ENCODE peak calls at places on chromosome 1, in ten cellular contexts. S is lower leg skin, T is tibial nerve, U is erythroblast, K is spleen, O is stomach, A is right lobe of liver, G is sigmoid colon, W is transverse colon, J is ovary. M is an unnamed sample.
A peak's percentile ranks its signal among the peaks of the same experiment; 100 is the strongest.

GRCh38 chr1:215824245-215824644 is 257.1 kb downstream of the KCTD3 start:
- DNase-seq in U (no peak), J (no peak), K (no peak), G (no peak), W (no peak), S (no peak), A (no peak), O (no peak), T (no peak), M (no peak)

GRCh38 chr1:151944110-151944858 is 35.0 kb upstream of the THEM4 start:
- DNase-seq in W (no peak), J (no peak), T (no peak), A (no peak), K (no peak), G (no peak), O (no peak), S (no peak), U (peak; percentile 93), M (no peak)

GRCh38 chr1:85628791-85629531 is 48.4 kb downstream of the CCN1 start:
- DNase-seq in G (peak; percentile 67), O (peak; percentile 78), W (peak; percentile 40), J (no peak), T (no peak), S (no peak), K (no peak), U (peak; percentile 70), A (peak; percentile 90), M (no peak)

GRCh38 chr1:42759114-42759513 is 7.7 kb downstream of the P3H1 start:
- DNase-seq in U (no peak), A (no peak), O (no peak), J (no peak), W (no peak), T (no peak), G (no peak), K (no peak), S (no peak), M (no peak)

GRCh38 chr1:243230914-243231313 is 24.2 kb downstream of the CEP170 start:
- DNase-seq in J (no peak), S (no peak), K (no peak), A (no peak), T (no peak), U (peak; percentile 54), G (no peak), W (no peak), O (no peak), M (no peak)

GRCh38 chr1:92168657-92169056 is 49.1 kb upstream of the C1orf146 start:
- DNase-seq in O (no peak), U (no peak), K (no peak), J (no peak), W (no peak), S (no peak), G (no peak), A (no peak), T (no peak), M (no peak)

GRCh38 chr1:160522622-160523345 is at the start of gene SLAMF6:
- DNase-seq in O (no peak), J (no peak), G (no peak), W (peak; percentile 27), S (no peak), A (no peak), U (no peak), T (no peak), K (peak; percentile 70), M (no peak)

GRCh38 chr1:84892657-84893618 is at the start of gene LPAR3:
- DNase-seq in J (no peak), A (no peak), U (no peak), O (no peak), W (peak; percentile 51), K (no peak), G (no peak), S (no peak), T (no peak), M (peak; percentile 30)

GRCh38 chr1:112144738-112145426 is 155.4 kb upstream of the KCND3 start:
- DNase-seq in S (no peak), T (no peak), K (no peak), J (no peak), U (no peak), W (no peak), G (no peak), A (no peak), O (no peak), M (no peak)

GRCh38 chr1:52111492-52111891 is 30.4 kb upstream of the ZFYVE9 start:
- DNase-seq in A (no peak), S (no peak), J (no peak), O (no peak), T (no peak), K (no peak), G (no peak), W (no peak), U (no peak), M (no peak)

GRCh38 chr1:41277371-41277994 is 35.4 kb upstream of the SCMH1 start:
- DNase-seq in S (no peak), J (no peak), A (no peak), O (no peak), T (no peak), G (no peak), U (no peak), W (no peak), K (no peak), M (no peak)

DNA sequence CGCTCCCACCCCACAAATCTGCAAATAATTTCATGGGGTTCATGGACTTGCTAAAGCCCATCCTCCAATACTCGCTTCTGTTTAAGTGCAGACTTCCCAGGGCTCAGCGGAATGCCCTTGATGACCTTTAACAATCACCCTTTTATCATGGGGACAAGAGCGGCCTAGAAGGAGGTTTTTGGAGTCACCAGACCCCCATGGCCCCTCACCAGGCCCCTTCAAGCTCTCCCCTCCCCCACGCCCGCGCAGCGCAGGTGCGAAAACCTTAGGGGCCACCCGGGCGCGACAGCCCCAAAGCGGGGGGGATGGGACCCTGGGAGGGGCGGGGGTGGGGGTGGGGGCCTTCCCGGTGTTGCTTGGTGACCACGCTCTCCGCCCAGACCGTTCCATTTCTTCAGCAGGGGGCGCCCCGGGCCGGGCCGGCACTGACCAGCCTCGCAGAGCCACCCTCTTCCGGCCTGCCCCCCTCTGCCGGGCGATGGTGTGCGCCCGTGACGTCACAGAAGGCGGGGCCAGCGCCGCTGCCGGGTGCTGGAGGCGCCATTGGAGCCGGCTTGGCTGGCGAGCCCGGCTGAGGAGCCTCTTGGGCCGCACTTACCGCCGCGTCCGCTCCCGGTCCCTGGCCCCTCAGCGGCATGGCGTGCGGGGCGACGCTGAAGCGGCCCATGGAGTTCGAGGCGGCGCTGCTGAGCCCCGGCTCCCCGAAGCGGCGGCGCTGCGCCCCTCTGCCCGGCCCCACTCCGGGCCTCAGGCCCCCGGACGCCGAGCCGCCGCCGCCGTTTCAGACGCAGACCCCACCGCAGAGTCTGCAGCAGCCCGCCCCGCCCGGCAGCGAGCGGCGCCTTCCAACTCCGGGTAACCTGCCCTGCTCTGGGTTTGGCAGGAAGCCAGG is at the start of gene AKIRIN1:
- DNase-seq in T (peak; percentile 97), W (peak; percentile 99), K (peak; percentile 100), A (peak; percentile 99), G (peak; percentile 99), S (peak; percentile 99), O (peak; percentile 99), J (peak; percentile 98), U (peak; percentile 98), M (peak; percentile 96)
- TF ChIP-seq POLR2A in T (peak; percentile 61), W (peak; percentile 87), K (peak; percentile 91), A (peak; percentile 95), G (peak; percentile 86), S (no peak), O (no peak), J (peak; percentile 97), U (peak; percentile 89), M (peak; percentile 95)

DNA sequence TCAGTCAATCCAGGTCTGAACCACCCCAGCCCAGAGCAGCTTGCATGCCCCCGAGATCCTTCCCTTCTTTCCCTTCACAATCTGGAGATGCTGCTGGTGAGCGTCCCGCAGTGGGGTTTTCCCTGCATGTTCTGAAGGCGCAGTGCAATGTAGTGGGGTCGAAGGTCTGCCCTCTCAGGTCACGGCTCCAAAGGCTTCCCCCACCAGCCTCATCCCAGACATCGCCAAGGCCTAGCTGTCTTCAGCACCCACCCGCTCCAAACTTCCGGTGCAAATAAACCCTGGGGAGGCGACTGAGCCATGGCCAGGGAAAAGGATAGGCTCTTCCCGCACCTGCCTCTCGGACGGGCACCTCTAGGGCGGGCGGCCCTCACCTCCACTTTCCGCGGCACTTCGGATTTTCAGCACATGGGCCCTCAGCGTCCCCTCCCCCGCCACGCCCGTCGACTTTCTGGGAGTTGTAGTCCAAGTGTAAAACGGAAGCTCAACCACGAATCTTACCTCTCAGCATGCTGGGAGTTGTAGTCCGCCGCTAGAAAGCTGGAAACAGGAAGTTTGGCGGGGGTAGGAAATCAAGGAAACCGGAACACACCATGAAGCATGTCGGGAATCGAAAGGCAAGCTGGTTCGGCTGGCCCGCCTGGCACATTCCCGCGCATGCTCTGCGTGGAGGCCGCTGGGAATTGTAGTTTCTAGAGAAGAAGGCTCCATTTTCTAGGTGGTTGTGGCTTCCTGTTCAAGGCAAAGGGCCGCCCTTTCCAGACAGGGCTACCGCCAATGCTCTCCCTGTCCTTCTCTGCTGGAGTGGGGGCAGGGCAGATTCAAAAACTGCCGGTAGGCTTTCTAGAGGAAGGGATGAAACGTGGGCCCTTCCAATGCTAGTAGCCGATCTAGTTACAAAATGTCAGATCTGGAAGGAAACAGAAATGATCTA is at the start of gene MRPL24:
- DNase-seq in G (peak; percentile 99), W (peak; percentile 98), T (peak; percentile 95), J (peak; percentile 98), A (peak; percentile 98), K (peak; percentile 98), U (peak; percentile 99), O (peak; percentile 97), S (peak; percentile 99), M (peak; percentile 87)
- TF ChIP-seq POLR2A in G (no peak), W (peak; percentile 46), T (no peak), J (peak; percentile 35), A (peak; percentile 51), K (peak; percentile 42), U (peak; percentile 65), O (no peak), S (no peak), M (peak; percentile 66)

DNA sequence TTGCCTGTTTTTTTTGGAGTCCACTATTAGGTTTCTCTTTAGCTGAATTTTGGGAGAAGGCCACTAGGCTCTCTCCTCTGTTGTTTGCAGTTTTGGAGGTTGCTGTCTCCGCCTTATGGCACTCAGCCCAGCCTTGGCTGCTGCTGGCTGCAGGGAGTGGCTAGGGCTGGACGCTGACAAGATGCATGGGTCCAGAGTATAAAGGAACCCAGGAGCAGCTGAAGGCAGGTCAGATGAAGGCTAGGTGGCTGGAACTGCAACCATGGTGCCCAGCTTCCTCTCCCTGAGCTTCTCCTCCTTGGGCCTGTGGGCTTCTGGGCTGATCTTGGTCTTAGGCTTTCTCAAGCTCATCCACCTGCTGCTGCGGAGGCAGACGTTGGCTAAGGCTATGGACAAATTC is at the start of gene CYP4B1:
- DNase-seq in O (peak; percentile 78), K (no peak), S (peak; percentile 96), J (peak; percentile 40), G (peak; percentile 87), T (peak; percentile 87), A (no peak), W (peak; percentile 39), U (no peak), M (no peak)
- TF ChIP-seq POLR2A in O (no peak), K (no peak), S (peak; percentile 30), J (no peak), G (peak; percentile 45), T (peak; percentile 83), A (no peak), W (peak; percentile 27), U (no peak), M (no peak)

DNA sequence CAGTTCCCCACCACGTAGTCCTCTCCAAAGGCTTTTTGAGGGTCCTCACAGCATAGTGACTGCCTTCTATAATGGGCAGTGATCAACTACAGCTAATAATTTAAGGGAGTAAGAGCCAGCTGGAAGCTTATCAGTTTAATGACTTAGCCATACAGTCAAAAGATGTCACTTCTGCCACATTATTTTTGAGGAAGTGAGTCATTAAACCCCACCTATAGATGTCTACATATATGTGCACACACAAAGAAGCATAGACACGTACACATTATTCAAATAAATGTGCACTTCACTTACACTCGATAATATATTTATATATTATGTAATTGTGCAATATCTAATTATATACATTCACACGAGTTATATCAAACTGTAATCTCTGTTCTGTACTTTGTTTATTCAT is 1704.7 kb downstream of the KCNT2 start:
- DNase-seq in W (no peak), J (no peak), O (no peak), U (no peak), T (no peak), G (no peak), S (no peak), K (no peak), A (no peak), M (no peak)
- TF ChIP-seq POLR2A in W (no peak), J (no peak), O (no peak), U (no peak), T (no peak), G (no peak), S (no peak), K (no peak), A (no peak), M (no peak)